ENCODE peak calls at places on chromosomes 16 and 17, in six cellular contexts. One of them, this sample, is unnamed.

GRCh38 chr16:56672761-56673536 is 3.3 kb downstream of the MT1H start:
- DNase-seq in astrocyte of the cerebellum: no peak
- DNase-seq in ovary: no peak
- DNase-seq in keratinocyte: no peak
- DNase-seq in uterus: no peak
- DNase-seq in OCI-LY7: no peak
- DNase-seq in this sample: no peak

GRCh38 chr17:2002767-2003329 is 22.3 kb downstream of the RTN4RL1 start:
- DNase-seq in ovary: no peak
- DNase-seq in uterus: no peak
- DNase-seq in OCI-LY7: no peak
- DNase-seq in astrocyte of the cerebellum: no peak
- DNase-seq in keratinocyte: no peak
- DNase-seq in this sample: no peak

GRCh38 chr17:16935241-16935663 is 36.7 kb downstream of the TNFRSF13B start:
- DNase-seq in astrocyte of the cerebellum: no peak
- DNase-seq in uterus: no peak
- DNase-seq in keratinocyte: no peak
- DNase-seq in ovary: no peak
- DNase-seq in OCI-LY7: no peak
- DNase-seq in this sample: no peak

GRCh38 chr16:54938351-54939346 is 8.0 kb downstream of the IRX5 start:
- DNase-seq in uterus: no peak
- DNase-seq in ovary: no peak
- DNase-seq in astrocyte of the cerebellum: no peak
- DNase-seq in keratinocyte: no peak
- DNase-seq in OCI-LY7: no peak
- DNase-seq in this sample: no peak

GRCh38 chr17:73103661-73104335 is 11.3 kb upstream of the SLC39A11 start:
- DNase-seq in ovary: no peak
- DNase-seq in keratinocyte: no peak
- DNase-seq in uterus: no peak
- DNase-seq in astrocyte of the cerebellum: peak
- DNase-seq in OCI-LY7: no peak
- DNase-seq in this sample: no peak

GRCh38 chr17:77497578-77497934 is 356.8 kb downstream of the SEC14L1 start:
- DNase-seq in OCI-LY7: no peak
- DNase-seq in ovary: peak
- DNase-seq in astrocyte of the cerebellum: no peak
- DNase-seq in keratinocyte: no peak
- DNase-seq in uterus: peak
- DNase-seq in this sample: no peak

GRCh38 chr16:4376126-4376819 is 4.6 kb downstream of the VASN start:
- DNase-seq in uterus: peak
- DNase-seq in astrocyte of the cerebellum: peak
- DNase-seq in keratinocyte: no peak
- DNase-seq in OCI-LY7: no peak
- DNase-seq in ovary: peak
- DNase-seq in this sample: no peak

GRCh38 chr17:9517396-9517795 is 58.2 kb downstream of the STX8 start:
- DNase-seq in uterus: no peak
- DNase-seq in keratinocyte: no peak
- DNase-seq in astrocyte of the cerebellum: no peak
- DNase-seq in ovary: no peak
- DNase-seq in OCI-LY7: no peak
- DNase-seq in this sample: no peak

GRCh38 chr17:65813306-65813705 is 251.9 kb upstream of the AXIN2 start:
- DNase-seq in uterus: no peak
- DNase-seq in OCI-LY7: no peak
- DNase-seq in ovary: no peak
- DNase-seq in astrocyte of the cerebellum: no peak
- DNase-seq in keratinocyte: no peak
- DNase-seq in this sample: peak

GRCh38 chr16:49835116-49835880 is 20.6 kb downstream of the ZNF423 start:
- DNase-seq in ovary: peak
- DNase-seq in OCI-LY7: peak
- DNase-seq in astrocyte of the cerebellum: no peak
- DNase-seq in keratinocyte: no peak
- DNase-seq in uterus: no peak
- DNase-seq in this sample: no peak

GRCh38 chr17:66677201-66677981 is 157.5 kb upstream of the CACNG5 start:
- DNase-seq in keratinocyte: peak
- DNase-seq in uterus: no peak
- DNase-seq in ovary: no peak
- DNase-seq in OCI-LY7: no peak
- DNase-seq in astrocyte of the cerebellum: peak
- DNase-seq in this sample: peak

GRCh38 chr16:79261461-79261860 is 339.1 kb downstream of the MAF start:
- DNase-seq in ovary: peak
- DNase-seq in keratinocyte: no peak
- DNase-seq in OCI-LY7: no peak
- DNase-seq in astrocyte of the cerebellum: no peak
- DNase-seq in uterus: no peak
- DNase-seq in this sample: no peak

GRCh38 chr17:20908373-20909273 is 134.2 kb downstream of the USP22 start:
- DNase-seq in ovary: peak
- DNase-seq in uterus: peak
- DNase-seq in OCI-LY7: peak
- DNase-seq in keratinocyte: peak
- DNase-seq in astrocyte of the cerebellum: no peak
- DNase-seq in this sample: peak

GRCh38 chr17:65039349-65039988 is 17.1 kb downstream of the GNA13 start:
- DNase-seq in astrocyte of the cerebellum: no peak
- DNase-seq in keratinocyte: no peak
- DNase-seq in uterus: no peak
- DNase-seq in OCI-LY7: peak
- DNase-seq in ovary: no peak
- DNase-seq in this sample: no peak

GRCh38 chr16:1794908-1795666 is 1.6 kb upstream of the IGFALS start:
- DNase-seq in astrocyte of the cerebellum: no peak
- DNase-seq in keratinocyte: no peak
- DNase-seq in ovary: no peak
- DNase-seq in uterus: no peak
- DNase-seq in OCI-LY7: no peak
- DNase-seq in this sample: no peak

GRCh38 chr16:85348921-85349334 is 236.7 kb upstream of the CIBAR2 start:
- DNase-seq in astrocyte of the cerebellum: no peak
- DNase-seq in ovary: no peak
- DNase-seq in keratinocyte: no peak
- DNase-seq in uterus: no peak
- DNase-seq in OCI-LY7: no peak
- DNase-seq in this sample: no peak

GRCh38 chr17:46152423-46152822 is 40.8 kb downstream of the KANSL1 start:
- DNase-seq in ovary: no peak
- DNase-seq in OCI-LY7: peak
- DNase-seq in astrocyte of the cerebellum: no peak
- DNase-seq in keratinocyte: no peak
- DNase-seq in uterus: no peak
- DNase-seq in this sample: no peak

GRCh38 chr17:36640836-36641235 is 39.5 kb downstream of the MRM1 start:
- DNase-seq in keratinocyte: no peak
- DNase-seq in ovary: no peak
- DNase-seq in astrocyte of the cerebellum: no peak
- DNase-seq in OCI-LY7: no peak
- DNase-seq in uterus: no peak
- DNase-seq in this sample: no peak

GRCh38 chr16:86761117-86761971 is 183.0 kb downstream of the FOXL1 start:
- DNase-seq in uterus: no peak
- DNase-seq in OCI-LY7: peak
- DNase-seq in astrocyte of the cerebellum: no peak
- DNase-seq in ovary: no peak
- DNase-seq in keratinocyte: no peak
- DNase-seq in this sample: no peak

GRCh38 chr17:4165301-4166010 is 22.5 kb downstream of the CYB5D2 start:
- DNase-seq in ovary: no peak
- DNase-seq in keratinocyte: no peak
- DNase-seq in astrocyte of the cerebellum: no peak
- DNase-seq in OCI-LY7: no peak
- DNase-seq in uterus: no peak
- DNase-seq in this sample: no peak

GRCh38 chr16:85676466-85676865 is 12.3 kb downstream of the GINS2 start:
- DNase-seq in uterus: no peak
- DNase-seq in astrocyte of the cerebellum: no peak
- DNase-seq in OCI-LY7: no peak
- DNase-seq in keratinocyte: no peak
- DNase-seq in ovary: no peak
- DNase-seq in this sample: no peak

GRCh38 chr16:21560462-21560861 is 38.9 kb upstream of the METTL9 start:
- DNase-seq in ovary: no peak
- DNase-seq in keratinocyte: no peak
- DNase-seq in OCI-LY7: no peak
- DNase-seq in uterus: no peak
- DNase-seq in astrocyte of the cerebellum: no peak
- DNase-seq in this sample: no peak

GRCh38 chr17:60959696-60960095 is 282.0 kb downstream of the BCAS3 start:
- DNase-seq in ovary: no peak
- DNase-seq in astrocyte of the cerebellum: no peak
- DNase-seq in OCI-LY7: no peak
- DNase-seq in keratinocyte: no peak
- DNase-seq in uterus: no peak
- DNase-seq in this sample: no peak
- TF ChIP-seq CTCF in ovary: no peak
- TF ChIP-seq CTCF in astrocyte of the cerebellum: no peak
- TF ChIP-seq CTCF in OCI-LY7: no peak
- TF ChIP-seq CTCF in keratinocyte: no peak
- TF ChIP-seq CTCF in uterus: no peak
- TF ChIP-seq CTCF in this sample: no peak

GRCh38 chr16:586645-587590 is 2.9 kb upstream of the RAB40C start:
- DNase-seq in OCI-LY7: no peak
- DNase-seq in keratinocyte: no peak
- DNase-seq in ovary: peak
- DNase-seq in astrocyte of the cerebellum: no peak
- DNase-seq in uterus: no peak
- DNase-seq in this sample: no peak
- H3K4me3 ChIP-seq in OCI-LY7: peak
- H3K4me3 ChIP-seq in keratinocyte: peak
- H3K4me3 ChIP-seq in ovary: no peak
- H3K4me3 ChIP-seq in astrocyte of the cerebellum: no peak
- H3K4me3 ChIP-seq in uterus: no peak
- H3K4me3 ChIP-seq in this sample: no peak

DNA sequence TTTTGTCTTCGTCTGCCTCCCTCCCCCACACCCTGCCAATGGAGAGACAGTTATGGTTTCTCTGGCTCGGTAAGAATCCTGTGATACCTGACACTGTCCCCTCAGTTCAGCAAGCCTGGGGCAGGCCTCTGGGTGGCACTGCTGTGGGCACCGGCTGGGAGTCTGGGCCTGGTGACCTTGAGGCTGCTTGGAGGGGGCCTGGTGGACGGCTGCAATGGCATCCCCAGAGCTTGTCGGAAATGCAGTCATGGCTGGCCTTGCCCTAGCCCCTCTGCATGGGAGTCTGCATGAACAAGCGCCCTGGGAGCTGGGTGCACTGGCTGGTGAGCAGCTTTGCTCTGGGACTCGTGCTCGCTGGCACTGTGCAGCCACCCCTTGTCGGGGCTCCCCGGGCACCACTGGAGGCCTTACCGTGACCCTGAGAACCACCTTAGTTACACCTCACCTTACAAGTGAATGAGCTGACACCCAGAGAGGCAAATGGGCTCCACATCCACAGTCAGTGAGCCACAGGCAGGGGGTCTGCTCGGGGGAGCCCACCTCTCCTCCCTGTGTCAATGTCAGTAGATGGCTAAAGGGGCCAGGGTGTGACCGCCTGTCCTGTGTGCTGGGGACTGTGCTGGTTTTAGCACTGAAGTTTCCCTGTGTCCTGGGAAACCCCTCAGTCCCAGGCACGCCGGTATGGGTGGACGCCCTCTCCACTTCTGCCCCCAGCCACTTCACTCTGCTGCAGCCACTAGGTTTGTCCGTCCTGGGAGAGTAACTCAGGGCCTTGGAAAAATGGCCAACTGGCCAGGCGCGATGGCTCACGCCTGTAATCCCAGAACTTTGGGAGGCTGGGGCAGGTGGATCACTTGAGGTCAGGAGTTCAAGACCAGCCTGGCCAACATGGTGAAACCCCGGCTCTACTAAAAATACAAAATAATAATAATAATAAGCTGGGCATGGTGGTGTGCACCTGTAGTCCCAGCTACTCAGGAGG is 1.4 kb downstream of the LGALS3BP start:
- DNase-seq in keratinocyte: no peak
- DNase-seq in OCI-LY7: no peak
- DNase-seq in uterus: no peak
- DNase-seq in astrocyte of the cerebellum: no peak
- DNase-seq in ovary: no peak
- DNase-seq in this sample: no peak
- TF ChIP-seq CTCF in keratinocyte: no peak
- TF ChIP-seq CTCF in OCI-LY7: no peak
- TF ChIP-seq CTCF in uterus: no peak
- TF ChIP-seq CTCF in astrocyte of the cerebellum: no peak
- TF ChIP-seq CTCF in ovary: no peak
- TF ChIP-seq CTCF in this sample: no peak

GRCh38 chr17:40325156-40326013 is 16.4 kb downstream of the RARA start:
- DNase-seq in uterus: no peak
- DNase-seq in astrocyte of the cerebellum: no peak
- DNase-seq in keratinocyte: no peak
- DNase-seq in OCI-LY7: no peak
- DNase-seq in ovary: peak
- DNase-seq in this sample: no peak

GRCh38 chr17:40323731-40324650 is 15.0 kb downstream of the RARA start:
- DNase-seq in OCI-LY7: no peak
- DNase-seq in ovary: peak
- DNase-seq in keratinocyte: no peak
- DNase-seq in uterus: peak
- DNase-seq in astrocyte of the cerebellum: no peak
- DNase-seq in this sample: no peak

GRCh38 chr17:40321502-40322416 is 12.8 kb downstream of the RARA start:
- DNase-seq in uterus: no peak
- DNase-seq in OCI-LY7: no peak
- DNase-seq in keratinocyte: no peak
- DNase-seq in ovary: peak
- DNase-seq in astrocyte of the cerebellum: no peak
- DNase-seq in this sample: no peak

GRCh38 chr17:40322417-40323315 is 13.7 kb downstream of the RARA start:
- DNase-seq in uterus: peak
- DNase-seq in ovary: peak
- DNase-seq in OCI-LY7: peak
- DNase-seq in keratinocyte: no peak
- DNase-seq in astrocyte of the cerebellum: no peak
- DNase-seq in this sample: no peak

DNA sequence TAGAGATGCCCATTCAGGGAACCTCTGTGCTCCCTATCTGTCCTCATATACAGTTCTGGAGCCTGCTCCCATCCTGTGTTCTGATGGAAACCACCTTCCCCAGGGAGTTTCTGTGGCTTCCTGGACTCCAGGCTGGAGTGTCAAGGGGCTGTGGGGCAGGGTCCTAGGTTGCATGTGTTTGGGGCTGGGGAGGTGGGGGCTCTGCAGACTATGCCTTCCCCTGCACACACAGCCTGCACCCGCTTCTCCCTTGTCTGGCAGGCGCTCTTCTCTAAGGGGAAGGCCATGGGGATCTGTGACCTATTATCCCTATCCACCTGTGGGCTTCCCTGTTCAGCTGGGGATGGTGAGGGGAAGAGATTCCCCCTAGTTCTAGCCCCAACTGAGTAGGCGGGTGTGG is 14.3 kb downstream of the RARA start:
- DNase-seq in OCI-LY7: no peak
- DNase-seq in astrocyte of the cerebellum: no peak
- DNase-seq in ovary: no peak
- DNase-seq in keratinocyte: no peak
- DNase-seq in uterus: no peak
- DNase-seq in this sample: no peak
- H3K4me3 ChIP-seq in OCI-LY7: peak
- H3K4me3 ChIP-seq in astrocyte of the cerebellum: no peak
- H3K4me3 ChIP-seq in ovary: no peak
- H3K4me3 ChIP-seq in keratinocyte: no peak
- H3K4me3 ChIP-seq in uterus: no peak
- H3K4me3 ChIP-seq in this sample: no peak